ENCODE peak calls at places on chromosomes 2 and 18, in five cellular contexts. H is mucosa of descending colon, M is activated B cell treated with CpG ODN at 0.5 μM for 24 hours, X is H9, L is GM20000. F is an unnamed sample.

GRCh38 chr2:177289824-177290632 is 25.5 kb upstream of the NFE2L2 start:
- DNase-seq in X (no peak), M (no peak), L (peak), H (no peak), F (no peak)

GRCh38 chr2:85135066-85135914 is 2.1 kb downstream of the TCF7L1 start:
- DNase-seq in L (no peak), M (no peak), X (peak), H (no peak), F (no peak)

GRCh38 chr18:78271790-78272189 is 707.8 kb upstream of the SALL3 start:
- DNase-seq in M (no peak), L (no peak), H (no peak), X (no peak), F (no peak)

GRCh38 chr2:37912056-37912455 is 13.0 kb upstream of the RMDN2 start:
- DNase-seq in H (no peak), L (no peak), X (no peak), M (no peak), F (no peak)

GRCh38 chr2:142755191-142755590 is 122.3 kb upstream of the KYNU start:
- DNase-seq in X (no peak), H (no peak), M (no peak), L (no peak), F (no peak)

GRCh38 chr2:3198119-3198518 is 179.5 kb downstream of the EIPR1 start:
- DNase-seq in L (no peak), X (peak), M (no peak), H (no peak), F (no peak)

GRCh38 chr18:77062518-77063003 is 70.0 kb downstream of the MBP start:
- DNase-seq in H (no peak), M (no peak), L (peak), X (no peak), F (no peak)

GRCh38 chr18:6781846-6782245 is 52.3 kb downstream of the ARHGAP28 start:
- DNase-seq in H (no peak), X (no peak), M (no peak), L (no peak), F (no peak)

GRCh38 chr2:172339431-172340010 is 87.9 kb upstream of the ITGA6 start:
- DNase-seq in M (no peak), H (no peak), L (no peak), X (no peak), F (no peak)

GRCh38 chr18:22831441-22831904 is 101.7 kb upstream of the RBBP8 start:
- DNase-seq in X (no peak), H (no peak), M (no peak), L (no peak), F (no peak)

GRCh38 chr2:220764246-220764645 is 807.9 kb downstream of the EPHA4 start:
- DNase-seq in X (no peak), H (no peak), M (no peak), L (no peak), F (no peak)

GRCh38 chr2:96642564-96643350 is at the start of gene FER1L5:
- DNase-seq in M (no peak), H (no peak), X (peak), L (no peak), F (no peak)
- TF ChIP-seq CTCF in M (no peak), H (no peak), X (no peak), L (no peak), F (no peak)

GRCh38 chr18:69636529-69637301 is 236.0 kb downstream of the DOK6 start:
- DNase-seq in H (no peak), L (peak), X (peak), M (no peak), F (no peak)
- TF ChIP-seq CTCF in H (no peak), L (peak), X (peak), M (no peak), F (peak)

GRCh38 chr2:24021122-24021998 is 11.5 kb downstream of the MFSD2B start:
- DNase-seq in X (peak), L (no peak), M (no peak), H (no peak), F (no peak)
- TF ChIP-seq CTCF in X (peak), L (no peak), M (no peak), H (peak), F (peak)

DNA sequence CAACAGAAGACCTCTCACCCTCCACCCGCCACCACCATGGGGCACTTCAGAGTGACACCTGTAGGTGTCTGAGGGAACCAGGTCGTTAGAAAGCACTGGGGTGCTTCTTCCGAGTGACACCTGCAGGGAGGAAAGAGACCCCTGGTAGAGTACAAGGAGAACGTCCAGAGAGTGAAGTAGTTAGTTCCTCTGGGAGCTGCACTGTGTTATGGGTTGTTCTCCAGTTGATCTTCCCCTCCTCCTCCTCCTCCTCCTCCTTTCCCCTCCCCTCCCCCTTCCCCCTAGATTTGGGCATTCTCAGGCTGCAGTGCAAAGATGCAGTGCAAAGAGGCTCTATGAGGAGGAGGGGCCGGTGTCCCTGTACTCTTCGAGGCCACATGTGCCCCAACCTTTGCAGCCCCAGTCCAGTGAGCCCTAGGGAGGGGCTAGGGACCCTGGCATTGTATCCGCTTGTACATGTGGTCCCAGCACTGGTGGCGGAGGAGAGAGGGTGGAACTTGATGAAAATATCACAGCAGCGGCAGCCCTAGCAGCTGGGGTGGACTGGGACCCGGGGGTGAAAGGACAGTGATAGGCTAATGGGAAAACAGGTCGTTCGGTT is 850 bp downstream of the DNAJB2 start:
- DNase-seq in M (no peak), X (no peak), H (peak), L (no peak), F (no peak)
- TF ChIP-seq CTCF in M (no peak), X (no peak), H (no peak), L (peak), F (peak)

DNA sequence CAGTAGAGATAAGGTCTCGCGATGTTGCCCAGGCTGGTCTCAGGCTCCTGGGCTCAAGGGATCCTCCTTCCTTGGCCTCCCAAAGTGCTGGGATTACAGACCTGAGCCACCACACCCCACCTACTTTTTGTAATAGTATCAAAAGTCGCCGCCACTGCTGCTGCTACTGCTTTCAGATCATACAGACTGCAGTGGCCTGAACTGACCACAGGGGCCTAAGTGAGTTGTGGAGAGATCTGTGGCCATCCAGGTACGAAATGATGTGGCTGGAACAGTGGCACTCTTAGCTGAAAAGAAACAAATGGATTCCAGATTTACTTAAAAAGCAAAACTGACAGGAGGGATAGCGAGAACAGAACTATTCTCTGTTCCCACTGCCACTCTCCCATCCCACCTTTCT is 32.9 kb upstream of the POMC start:
- DNase-seq in M (no peak), L (no peak), H (no peak), X (peak), F (no peak)
- TF ChIP-seq CTCF in M (no peak), L (no peak), H (no peak), X (peak), F (peak)

F was measured in progenitor cell of endocrine pancreas.